ENCODE peak calls at places on chromosomes 1 and 21, in seven cellular contexts. S is heart right ventricle, G is cardiac muscle cell, A is fibroblast of lung, C is hepatocyte, Y is tibial nerve, U is A549. T is an unnamed sample. For H3K4me1, the result is how much of the 10 kb centered on the place peaks cover.

GRCh38 chr1:59814180-59814900 is 409 bp upstream of the HOOK1 start:
- DNase-seq in A (no peak), U (peak), C (peak), Y (no peak), G (peak), S (peak), T (no peak)

GRCh38 chr1:161835963-161836362 is 69.8 kb downstream of the ATF6 start:
- DNase-seq in C (no peak), S (no peak), Y (no peak), G (no peak), U (no peak), A (peak), T (no peak)

GRCh38 chr1:31196685-31197084 is 43.0 kb downstream of the NKAIN1 start:
- DNase-seq in C (peak), G (no peak), S (no peak), Y (no peak), A (peak), U (no peak), T (peak)

GRCh38 chr1:16117369-16117768 is 38.5 kb downstream of the EPHA2 start:
- DNase-seq in C (no peak), Y (no peak), S (no peak), G (no peak), U (no peak), A (no peak), T (no peak)

GRCh38 chr1:154342132-154342531 is 16.8 kb downstream of the ATP8B2 start:
- DNase-seq in Y (no peak), G (no peak), C (no peak), A (no peak), U (no peak), S (no peak), T (no peak)

GRCh38 chr1:89820423-89821321 is at the start of gene LRRC8D:
- DNase-seq in S (peak), Y (peak), G (peak), U (peak), C (peak), A (peak), T (peak)

GRCh38 chr21:32364387-32364786 is 28.4 kb downstream of the URB1 start:
- DNase-seq in S (peak), Y (peak), C (no peak), G (no peak), U (no peak), A (peak), T (no peak)

GRCh38 chr1:95309031-95309459 is 75.0 kb downstream of the RWDD3 start:
- DNase-seq in Y (no peak), A (peak), G (peak), U (peak), S (peak), C (peak), T (no peak)

GRCh38 chr1:22975694-22976093 is 3.0 kb upstream of the LACTBL1 start:
- DNase-seq in C (no peak), G (no peak), S (no peak), U (no peak), Y (no peak), A (no peak), T (no peak)

GRCh38 chr1:114803001-114803400 is 22.5 kb upstream of the SIKE1 start:
- DNase-seq in S (no peak), U (no peak), G (no peak), A (no peak), Y (no peak), C (no peak), T (no peak)

GRCh38 chr1:159847231-159847630 is 15.2 kb downstream of the VSIG8 start:
- DNase-seq in Y (no peak), S (no peak), C (no peak), U (no peak), A (no peak), G (no peak), T (no peak)

GRCh38 chr1:211804915-211805314 is 25.6 kb downstream of the LPGAT1 start:
- DNase-seq in S (no peak), Y (no peak), C (no peak), U (no peak), G (no peak), A (no peak), T (no peak)

GRCh38 chr1:201904579-201904978 is 15.9 kb downstream of the SHISA4 start:
- DNase-seq in S (peak), Y (no peak), U (no peak), C (peak), G (peak), A (peak), T (no peak)

GRCh38 chr1:13956386-13956785 is 256.4 kb downstream of the PRDM2 start:
- DNase-seq in Y (no peak), U (no peak), C (no peak), S (no peak), A (peak), G (no peak), T (no peak)

GRCh38 chr1:42658880-42659337 is 686 bp downstream of the PPIH start:
- DNase-seq in S (no peak), Y (no peak), A (peak), U (no peak), G (peak), C (peak), T (no peak)

GRCh38 chr1:165352109-165352441 is 4.4 kb downstream of the LMX1A start:
- DNase-seq in Y (no peak), C (no peak), A (no peak), G (no peak), S (no peak), U (no peak), T (no peak)
- H3K4me1 ChIP-seq in Y (under half), C (under half), A (under half), G (under half), S (under half), U (under half), T (under half)

GRCh38 chr1:163162281-163162937 is 40.3 kb downstream of the RGS5 start:
- DNase-seq in A (peak), G (no peak), U (no peak), S (no peak), C (no peak), Y (no peak), T (no peak)
- H3K4me1 ChIP-seq in A (under half), G (under half), U (under half), S (under half), C (under half), Y (under half), T (under half)

GRCh38 chr1:12383001-12383400 is 153.2 kb downstream of the VPS13D start:
- DNase-seq in Y (no peak), C (no peak), S (no peak), G (no peak), A (no peak), U (no peak), T (no peak)

GRCh38 chr1:12386130-12386529 is 156.3 kb downstream of the VPS13D start:
- DNase-seq in A (no peak), U (no peak), C (no peak), G (no peak), S (no peak), Y (no peak), T (no peak)

GRCh38 chr1:12383786-12384185 is 154.0 kb downstream of the VPS13D start:
- DNase-seq in A (no peak), G (no peak), U (no peak), C (no peak), Y (no peak), S (no peak), T (no peak)

GRCh38 chr1:12387641-12388040 is 157.8 kb downstream of the VPS13D start:
- DNase-seq in A (peak), Y (no peak), G (no peak), C (no peak), U (no peak), S (no peak), T (no peak)

GRCh38 chr1:12384836-12385456 is 155.1 kb downstream of the VPS13D start:
- DNase-seq in U (no peak), G (no peak), A (no peak), C (no peak), S (no peak), Y (no peak), T (no peak)
- H3K4me1 ChIP-seq in U (under half), G (under half), A (under half), C (under half), S (under half), Y (under half), T (under half)

GRCh38 chr1:32733573-32734321 is 31.2 kb upstream of the SYNC start:
- DNase-seq in A (peak), U (no peak), C (no peak), Y (no peak), G (no peak), S (peak), T (no peak)

GRCh38 chr1:32742132-32742947 is 39.8 kb upstream of the SYNC start:
- DNase-seq in S (no peak), U (no peak), A (no peak), G (no peak), Y (no peak), C (peak), T (no peak)

GRCh38 chr1:32741417-32742131 is 39.0 kb upstream of the SYNC start:
- DNase-seq in Y (no peak), C (peak), A (no peak), S (no peak), U (peak), G (peak), T (no peak)

GRCh38 chr1:32741067-32741416 is 38.5 kb upstream of the SYNC start:
- DNase-seq in S (no peak), C (no peak), G (no peak), U (no peak), A (no peak), Y (no peak), T (no peak)

GRCh38 chr1:32736812-32737791 is 34.5 kb upstream of the SYNC start:
- DNase-seq in G (no peak), U (no peak), A (no peak), Y (no peak), C (peak), S (no peak), T (no peak)
- H3K4me1 ChIP-seq in G (under half), U (under half), A (under half), Y (under half), C (under half), S (under half), T (under half)

DNA sequence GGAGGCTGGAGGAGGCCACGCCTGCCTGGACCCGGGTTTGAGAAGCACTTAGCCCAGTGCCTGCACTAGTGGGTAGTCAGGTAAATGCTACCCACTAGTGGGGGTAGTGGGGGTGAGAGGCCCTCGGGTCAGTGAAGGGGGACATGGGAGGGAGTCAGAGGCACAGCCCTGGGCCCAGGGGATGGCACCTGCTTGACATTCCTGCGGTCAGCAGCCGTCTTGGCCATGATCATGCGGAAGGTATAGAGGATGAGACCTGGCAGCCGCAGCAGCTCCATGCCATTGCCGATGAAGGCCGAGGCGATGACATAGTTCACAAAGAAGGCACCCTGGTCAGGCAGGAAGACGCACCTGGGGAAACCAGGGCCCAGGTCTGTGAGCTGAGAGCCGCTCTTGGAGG is 28.7 kb downstream of the TMEM63A start:
- DNase-seq in C (no peak), Y (no peak), U (no peak), G (no peak), S (no peak), A (no peak), T (no peak)
- H3K4me1 ChIP-seq in C (under half), Y (under half), U (under half), G (under half), S (under half), A (under half), T (under half)

DNA sequence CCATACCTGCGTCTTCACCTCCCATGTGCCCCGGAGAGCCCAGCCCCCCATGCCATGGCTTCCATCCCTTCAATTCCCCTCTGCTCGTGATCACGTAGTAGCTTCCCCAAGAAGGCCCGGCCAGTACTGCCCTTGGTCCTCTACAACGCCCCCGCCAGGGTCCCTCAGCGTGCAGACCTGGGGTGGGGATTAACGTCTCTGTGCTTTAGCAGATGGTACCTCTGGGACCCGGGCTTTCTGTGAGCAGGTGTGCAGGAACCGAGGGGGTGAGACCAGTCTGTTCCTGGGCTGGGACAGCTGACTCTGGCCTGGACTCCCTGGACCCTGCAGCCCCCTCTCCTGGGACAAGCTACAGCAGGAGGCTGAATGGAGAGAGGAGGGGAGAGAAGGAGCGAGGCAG is 1.2 kb downstream of the PLCH2 start:
- DNase-seq in Y (no peak), U (no peak), C (no peak), S (no peak), A (no peak), G (no peak), T (no peak)
- H3K4me1 ChIP-seq in Y (under half), U (under half), C (under half), S (under half), A (under half), G (under half), T (under half)

GRCh38 chr21:16213518-16213917 is 483.7 kb downstream of the USP25 start:
- DNase-seq in C (no peak), G (no peak), A (no peak), U (no peak), S (no peak), Y (no peak), T (no peak)
- H3K4me1 ChIP-seq in C (under half), G (half or more), A (under half), U (under half), S (under half), Y (under half), T (under half)

DNA sequence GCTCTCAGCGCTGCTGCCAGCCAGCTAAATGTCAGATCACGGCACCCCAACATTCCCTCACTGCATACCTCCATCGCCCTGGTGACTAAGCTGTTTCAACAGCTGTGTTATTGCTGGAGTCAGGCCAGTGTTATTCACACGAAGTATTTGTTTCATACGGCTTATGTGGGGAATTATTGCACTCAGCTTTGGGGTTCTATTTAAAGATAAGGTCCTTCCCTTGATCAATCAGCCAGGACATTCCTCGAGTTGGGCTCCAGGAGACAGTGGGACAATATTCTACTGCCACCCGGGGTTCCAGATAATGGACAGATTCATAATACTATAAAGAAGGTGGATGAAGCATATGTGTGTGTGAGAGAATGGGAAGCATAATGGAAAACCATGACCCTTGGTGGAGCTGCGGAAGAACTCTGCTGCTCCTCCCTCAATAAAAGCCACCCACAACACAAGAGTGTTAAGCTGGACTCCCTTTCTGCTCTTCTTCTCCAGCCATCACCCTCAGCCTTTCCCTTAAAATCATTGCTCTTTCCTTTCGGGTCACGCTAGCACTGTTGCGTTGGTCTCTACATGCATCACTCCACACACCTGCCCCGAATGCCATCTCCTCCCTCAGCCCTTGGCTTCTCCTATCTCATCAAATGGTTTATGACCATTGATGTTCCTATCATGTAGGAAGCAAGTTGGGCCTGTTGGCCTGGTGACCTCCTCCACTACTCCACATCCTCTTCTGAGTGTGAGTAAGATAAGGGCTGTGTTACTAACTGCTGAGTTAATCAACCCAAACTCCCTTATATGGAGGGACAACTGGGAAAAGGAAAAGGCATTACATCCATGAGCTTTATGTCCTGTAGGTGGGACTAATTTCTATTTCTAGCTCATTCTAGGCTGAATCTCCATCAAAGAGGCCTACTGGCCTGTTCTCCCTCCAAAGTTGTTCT is 57.9 kb downstream of the WLS start:
- DNase-seq in Y (peak), A (peak), C (peak), U (peak), G (peak), S (peak), T (peak)
- H3K4me1 ChIP-seq in Y (under half), A (under half), C (under half), U (under half), G (under half), S (half or more), T (under half)

DNA sequence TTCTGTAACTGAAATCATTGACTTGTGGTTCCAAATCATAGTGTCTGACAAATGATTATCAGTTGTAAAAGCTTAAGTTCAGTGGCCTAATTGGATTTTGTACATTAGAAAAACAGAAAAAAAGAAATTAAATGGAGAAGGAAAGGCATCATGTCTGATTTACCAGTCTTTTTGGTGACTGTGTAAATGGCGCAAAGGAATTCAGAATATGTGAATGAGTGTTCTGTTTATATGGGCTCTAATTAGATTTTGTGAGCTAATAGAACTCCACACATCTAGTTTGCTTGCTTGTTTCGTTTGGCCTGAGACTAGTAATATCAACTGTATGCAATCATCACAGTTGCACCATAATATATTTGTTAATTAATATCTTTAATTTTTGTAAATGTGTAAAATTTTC is 151.7 kb downstream of the PLA2G4A start:
- DNase-seq in C (no peak), Y (no peak), S (no peak), G (no peak), U (no peak), A (no peak), T (no peak)
- H3K4me1 ChIP-seq in C (under half), Y (under half), S (under half), G (under half), U (under half), A (under half), T (under half)

GRCh38 chr1:66681686-66682085 is 70.6 kb upstream of the DYNLT5 start:
- DNase-seq in A (peak), S (no peak), G (no peak), U (no peak), Y (no peak), C (no peak), T (no peak)
- H3K4me1 ChIP-seq in A (under half), S (under half), G (under half), U (under half), Y (under half), C (under half), T (under half)